ENCODE peak calls at places on chromosomes 11 and 22, in ten cellular contexts. B is transverse colon, T is stomach, C is ovary, D is sigmoid colon, U is A549, W is tibial nerve, L is H1, V is esophagus muscularis mucosa, F is K562. M is an unnamed sample. For H3K4me1, the result is how much of the 10 kb centered on the place peaks cover.

GRCh38 chr11:36196476-36197099 is 92.6 kb downstream of the COMMD9 start:
- DNase-seq in F (no peak), W (no peak), L (no peak), T (no peak), U (no peak), B (no peak), V (no peak), C (no peak), D (no peak), M (no peak)

GRCh38 chr22:22552630-22553029 is 6.4 kb downstream of the PRAME start:
- DNase-seq in L (no peak), V (no peak), B (no peak), D (no peak), W (no peak), C (no peak), T (no peak), F (peak), U (no peak), M (no peak)

GRCh38 chr11:123630126-123630531 is 24.3 kb downstream of the SCN3B start:
- DNase-seq in F (no peak), L (no peak), U (no peak), C (no peak), D (no peak), B (no peak), V (no peak), T (no peak), W (no peak), M (no peak)

GRCh38 chr11:945986-946385 is 20.3 kb downstream of the AP2A2 start:
- DNase-seq in C (no peak), L (no peak), U (no peak), W (no peak), F (no peak), B (no peak), T (no peak), V (no peak), D (no peak), M (no peak)

GRCh38 chr11:32437406-32438345 is 2.3 kb upstream of the WT1 start:
- DNase-seq in D (no peak), L (peak), W (no peak), C (peak), F (no peak), U (no peak), B (no peak), T (no peak), V (no peak), M (peak)

GRCh38 chr22:49010901-49011300 is 816.8 kb downstream of the BRD1 start:
- DNase-seq in L (no peak), V (peak), D (peak), U (no peak), T (peak), B (no peak), W (peak), F (no peak), C (no peak), M (peak)

GRCh38 chr11:118924591-118925585 is 838 bp downstream of the BCL9L start:
- DNase-seq in U (no peak), V (no peak), L (peak), D (peak), T (peak), C (peak), W (no peak), F (peak), B (peak), M (peak)

GRCh38 chr11:8566613-8567210 is 27.3 kb downstream of the STK33 start:
- DNase-seq in B (peak), D (no peak), C (no peak), U (no peak), V (no peak), W (no peak), F (peak), L (no peak), T (no peak), M (no peak)

GRCh38 chr11:34105957-34106504 is 602 bp downstream of the NAT10 start:
- DNase-seq in D (no peak), T (no peak), U (peak), F (peak), C (no peak), V (no peak), W (no peak), B (no peak), L (no peak), M (no peak)

GRCh38 chr11:111870522-111870886 is 877 bp downstream of the ALG9 start:
- DNase-seq in T (no peak), U (no peak), L (no peak), D (no peak), C (no peak), F (no peak), V (no peak), B (no peak), W (no peak), M (no peak)

GRCh38 chr11:102615077-102615893 is 9.8 kb downstream of the MMP20 start:
- DNase-seq in D (no peak), L (no peak), V (peak), W (no peak), T (no peak), B (no peak), C (no peak), U (no peak), F (no peak), M (no peak)

GRCh38 chr11:19379465-19379864 is 138.7 kb upstream of the E2F8 start:
- DNase-seq in V (no peak), C (no peak), L (no peak), F (no peak), W (no peak), T (no peak), U (no peak), D (no peak), B (no peak), M (no peak)

GRCh38 chr11:27317751-27318150 is 45.3 kb downstream of the CCDC34 start:
- DNase-seq in W (no peak), F (peak), C (no peak), B (no peak), T (no peak), L (no peak), U (peak), V (no peak), D (no peak), M (no peak)

GRCh38 chr11:34331329-34331728 is 26.5 kb downstream of the ABTB2 start:
- DNase-seq in U (peak), W (no peak), V (no peak), B (no peak), C (no peak), F (no peak), L (no peak), D (no peak), T (no peak), M (no peak)

GRCh38 chr11:102451693-102452460 is 688 bp downstream of the TMEM123 start:
- DNase-seq in T (peak), V (no peak), L (peak), B (peak), C (peak), W (peak), F (peak), D (peak), U (peak), M (peak)

GRCh38 chr22:23306926-23307325 is 126.6 kb downstream of the BCR start:
- DNase-seq in C (no peak), T (no peak), W (no peak), L (no peak), U (no peak), B (no peak), F (no peak), V (no peak), D (no peak), M (no peak)

GRCh38 chr11:119533462-119533861 is 110.5 kb upstream of the THY1 start:
- DNase-seq in L (no peak), B (no peak), W (no peak), D (peak), V (no peak), C (no peak), T (no peak), U (no peak), F (no peak), M (no peak)

GRCh38 chr11:57650739-57651090 is 1.0 kb upstream of the YPEL4 start:
- DNase-seq in U (no peak), W (no peak), D (no peak), V (no peak), L (no peak), T (no peak), B (no peak), F (no peak), C (no peak), M (no peak)

GRCh38 chr11:85379066-85379465 is 248.1 kb downstream of the DLG2 start:
- DNase-seq in W (no peak), C (no peak), T (no peak), V (no peak), F (no peak), L (no peak), D (no peak), B (no peak), U (no peak), M (no peak)

GRCh38 chr11:80365315-80365714 is 924.5 kb upstream of the TENM4 start:
- DNase-seq in T (no peak), W (no peak), D (no peak), B (no peak), U (no peak), V (no peak), F (no peak), C (no peak), L (no peak), M (no peak)

GRCh38 chr22:21443735-21444421 is 23.3 kb upstream of the TMEM191C start:
- DNase-seq in W (peak), F (no peak), U (no peak), L (peak), B (no peak), T (peak), V (no peak), D (peak), C (peak), M (peak)

GRCh38 chr22:49673048-49673447 is 154.6 kb downstream of the BRD1 start:
- DNase-seq in B (no peak), U (no peak), F (no peak), V (no peak), W (no peak), C (no peak), L (peak), T (no peak), D (no peak), M (no peak)

GRCh38 chr22:29359469-29359868 is 28.9 kb downstream of the AP1B1 start:
- DNase-seq in B (peak), D (peak), C (peak), F (peak), L (peak), W (no peak), U (peak), T (peak), V (no peak), M (no peak)

GRCh38 chr11:1916986-1917522 is 2.4 kb upstream of the TNNT3 start:
- DNase-seq in B (no peak), U (no peak), D (no peak), T (no peak), V (no peak), F (no peak), C (peak), L (no peak), W (peak), M (no peak)

GRCh38 chr11:2258501-2259465 is 11.6 kb downstream of the ASCL2 start:
- DNase-seq in F (no peak), W (no peak), L (no peak), B (no peak), T (peak), C (peak), D (peak), U (no peak), V (peak), M (peak)

GRCh38 chr11:48116843-48117242 is 99.8 kb upstream of the OR4B1 start:
- DNase-seq in U (peak), W (no peak), T (no peak), F (peak), C (no peak), B (no peak), D (no peak), L (no peak), V (no peak), M (no peak)

GRCh38 chr11:106999203-106999602 is 19.1 kb downstream of the GUCY1A2 start:
- DNase-seq in L (no peak), F (no peak), B (no peak), C (no peak), D (no peak), T (no peak), W (no peak), V (no peak), U (no peak), M (no peak)

DNA sequence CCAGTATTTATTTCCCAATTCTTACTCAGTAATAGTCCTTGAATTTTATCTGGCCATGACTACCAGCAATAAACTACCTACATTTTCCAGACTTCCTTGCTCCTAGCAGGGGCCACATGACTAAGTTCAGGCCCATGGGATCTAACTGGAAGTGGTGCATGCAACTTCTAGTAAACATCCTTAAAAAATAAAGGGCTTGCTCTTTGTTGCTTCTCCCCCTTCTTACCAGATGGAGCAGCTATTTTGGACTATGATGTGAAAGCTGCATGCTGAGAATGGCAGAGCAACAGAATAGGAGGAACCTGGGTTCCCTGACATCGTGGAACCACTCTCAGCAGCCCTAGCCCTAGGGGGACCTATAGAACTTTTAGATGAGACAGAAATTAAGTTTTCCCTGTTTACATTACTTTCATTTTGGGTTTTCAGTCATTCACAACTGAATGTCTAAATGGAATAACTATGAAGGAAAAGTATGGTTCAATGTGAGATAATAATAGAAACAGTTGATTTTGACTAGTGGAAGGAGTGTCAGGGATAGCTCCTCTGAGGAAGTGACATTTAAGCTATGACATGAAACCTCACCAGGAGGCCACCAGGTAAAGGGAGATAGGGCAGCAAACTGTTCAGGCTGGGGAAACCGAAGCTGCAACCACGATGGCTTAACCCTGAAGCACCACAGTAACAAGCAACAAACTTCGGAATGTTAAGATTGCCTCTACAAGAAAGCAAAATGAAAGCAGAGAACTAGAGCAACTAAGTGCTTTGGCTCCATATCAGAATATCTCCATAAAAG is 48.9 kb downstream of the PHF21A start:
- DNase-seq in F (peak), U (no peak), C (no peak), B (no peak), W (no peak), D (peak), V (no peak), T (no peak), L (no peak), M (no peak)
- TF ChIP-seq POLR2A in F (no peak), U (no peak), C (no peak), B (no peak), W (no peak), D (no peak), V (no peak), T (no peak), L (no peak), M (no peak)

DNA sequence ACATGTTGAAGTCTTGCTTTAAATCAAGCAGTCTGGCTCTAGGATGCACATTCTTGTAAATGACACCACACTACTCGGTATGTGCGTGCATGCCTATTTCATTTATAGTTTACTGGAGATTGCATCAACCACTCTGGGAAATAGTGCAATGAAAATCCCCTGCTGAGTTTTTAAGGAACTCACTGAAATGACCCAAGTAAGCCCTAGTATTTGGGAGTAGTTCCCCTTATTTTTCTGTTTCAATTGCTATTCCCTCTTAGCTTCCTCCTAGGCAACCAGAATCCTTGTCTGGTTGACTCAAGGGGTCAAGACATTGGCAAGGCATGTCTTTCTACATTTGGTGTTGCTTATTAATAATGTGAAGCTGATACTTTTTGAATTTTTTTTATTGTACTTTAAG is 160.2 kb upstream of the LARGE1 start:
- DNase-seq in B (no peak), F (no peak), L (no peak), T (no peak), V (no peak), C (no peak), D (no peak), U (no peak), W (no peak), M (no peak)
- TF ChIP-seq EP300 in B (no peak), F (no peak), L (no peak), T (no peak), V (no peak), C (no peak), D (no peak), U (no peak), W (no peak), M (no peak)

GRCh38 chr22:37608477-37609239 is at the start of gene GGA1:
- DNase-seq in V (peak), F (peak), U (peak), W (peak), T (peak), D (peak), B (peak), C (peak), L (peak), M (peak)
- H3K4me1 ChIP-seq in V (half or more), F (under half), U (under half), W (under half), T (under half), D (under half), B (under half), C (under half), L (under half), M (half or more)

GRCh38 chr11:65872555-65873279 is at the start of gene EFEMP2:
- DNase-seq in W (no peak), V (no peak), C (peak), T (no peak), U (no peak), B (no peak), D (peak), F (no peak), L (peak), M (no peak)
- TF ChIP-seq POLR2A in W (no peak), V (no peak), C (peak), T (no peak), U (no peak), B (no peak), D (no peak), F (no peak), L (no peak), M (no peak)

DNA sequence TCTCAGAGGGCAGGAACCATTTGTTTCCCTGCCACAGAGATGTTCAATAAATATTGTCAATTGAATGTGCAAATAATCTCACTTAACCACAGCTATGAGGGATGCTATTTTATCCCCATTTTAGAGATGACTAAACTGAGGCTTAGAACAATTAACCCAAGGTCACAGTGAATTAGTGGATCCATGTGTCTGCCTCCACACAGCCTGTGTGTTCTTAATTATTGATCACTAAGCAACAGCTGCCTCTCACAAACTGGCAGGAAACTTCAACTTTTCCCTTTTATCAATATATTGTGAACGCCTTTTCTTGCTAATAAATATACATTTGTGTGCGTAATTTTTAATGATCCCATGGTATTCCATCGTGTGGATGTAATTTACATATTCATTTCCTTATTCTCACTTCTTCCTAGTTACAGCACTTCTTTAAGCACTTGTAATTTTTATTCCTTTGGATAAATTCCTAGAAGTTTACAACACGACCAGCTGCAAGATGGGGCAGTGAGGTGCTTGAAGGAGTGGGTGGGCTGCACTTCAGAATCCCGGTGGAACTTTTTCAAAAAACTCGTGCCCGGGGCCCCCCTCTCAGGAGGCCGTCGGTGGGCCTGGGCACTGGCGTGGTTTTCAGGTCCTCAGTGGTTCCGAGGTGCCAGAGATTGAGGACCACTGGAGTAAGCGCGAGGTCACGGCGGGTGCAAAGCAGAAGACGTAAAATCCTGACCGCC is 915 bp upstream of the SREBF2 start:
- DNase-seq in W (no peak), F (no peak), C (no peak), B (no peak), V (no peak), D (no peak), L (no peak), U (no peak), T (no peak), M (no peak)
- TF ChIP-seq EP300 in W (no peak), F (no peak), C (no peak), B (no peak), V (no peak), D (no peak), L (no peak), U (no peak), T (no peak), M (no peak)

GRCh38 chr11:62315416-62315815 is 16.5 kb upstream of the SCGB1D4 start:
- DNase-seq in D (no peak), L (no peak), B (no peak), F (no peak), U (no peak), T (no peak), V (no peak), W (no peak), C (no peak), M (no peak)
- H3K4me1 ChIP-seq in D (under half), L (under half), B (under half), F (under half), U (under half), T (under half), V (under half), W (under half), C (under half), M (under half)

DNA sequence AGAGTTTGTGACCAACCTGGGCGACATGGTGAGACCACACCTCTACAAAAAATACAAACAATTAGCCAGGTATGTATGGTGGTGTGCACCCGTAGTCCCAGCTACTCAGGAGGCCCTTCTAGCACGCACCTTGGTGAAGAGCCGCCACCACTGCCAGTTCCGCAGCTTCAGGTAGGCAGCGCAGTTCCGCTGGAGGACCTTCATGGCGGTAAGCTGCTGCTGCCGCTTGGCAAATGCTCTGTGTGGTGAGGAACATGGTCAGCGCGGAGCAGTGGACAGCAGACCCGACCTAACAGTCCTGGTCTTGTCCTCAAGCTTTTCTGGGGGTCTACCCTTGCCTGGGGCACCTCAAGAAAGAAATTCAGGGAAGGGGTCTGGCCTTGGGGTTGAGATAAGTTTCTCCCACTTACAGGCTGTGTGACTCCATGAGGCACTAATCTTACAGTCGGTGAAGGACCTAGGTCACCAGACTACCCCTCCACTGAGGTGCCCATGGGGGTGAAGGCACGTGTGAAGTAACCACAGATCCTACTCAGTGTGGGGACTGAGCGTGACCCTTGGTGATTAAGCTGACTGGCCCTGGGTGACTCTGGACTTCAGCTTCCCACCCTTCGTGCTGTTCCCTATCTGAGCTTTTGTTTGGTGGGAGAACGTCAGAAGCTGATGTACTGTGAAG is 49.6 kb downstream of the APOL1 start:
- DNase-seq in T (no peak), V (no peak), D (no peak), L (no peak), B (no peak), W (no peak), U (no peak), F (no peak), C (no peak), M (no peak)
- TF ChIP-seq POLR2A in T (no peak), V (no peak), D (no peak), L (no peak), B (no peak), W (no peak), U (no peak), F (no peak), C (no peak), M (no peak)